ENCODE peak calls at places on chromosome 13, in nine cellular contexts. X is K562, F is transverse colon, B is SK-N-SH, S is upper lobe of left lung, T is GM12878, I is stomach, N is esophagus muscularis mucosa, Q is HepG2. V is an unnamed sample.
A peak's percentile ranks its signal among the peaks of the same experiment; 100 is the strongest.

GRCh38 chr13:94858856-94859811 is 146.8 kb upstream of the SOX21 start:
- DNase-seq in Q (no peak), B (no peak), N (no peak), X (no peak), T (no peak), S (peak; percentile 54), F (peak; percentile 30), I (peak; percentile 35), V (peak; percentile 79)

GRCh38 chr13:113862766-113863510 is 938 bp downstream of the GAS6 start:
- DNase-seq in F (peak; percentile 76), N (no peak), T (no peak), S (peak; percentile 57), Q (no peak), I (peak; percentile 77), X (peak; percentile 54), B (peak; percentile 56), V (peak; percentile 72)

GRCh38 chr13:67061750-67062149 is 168.4 kb downstream of the PCDH9 start:
- DNase-seq in F (no peak), B (no peak), Q (no peak), X (no peak), S (no peak), I (no peak), T (no peak), N (no peak), V (no peak)

GRCh38 chr13:32323912-32324311 is 8.6 kb downstream of the BRCA2 start:
- DNase-seq in S (no peak), I (no peak), T (no peak), X (no peak), Q (no peak), F (no peak), B (no peak), N (no peak), V (no peak)

GRCh38 chr13:48750588-48751383 is 97.1 kb downstream of the CYSLTR2 start:
- DNase-seq in I (no peak), B (no peak), X (no peak), F (peak; percentile 24), Q (no peak), T (no peak), N (no peak), S (no peak), V (no peak)

GRCh38 chr13:21006141-21007005 is 55.0 kb downstream of the LATS2 start:
- DNase-seq in I (no peak), Q (no peak), N (no peak), S (no peak), B (no peak), F (no peak), X (no peak), T (no peak), V (no peak)

GRCh38 chr13:100983111-100983510 is 308.5 kb upstream of the TMTC4 start:
- DNase-seq in X (no peak), B (no peak), Q (no peak), T (no peak), N (no peak), S (no peak), I (no peak), F (no peak), V (no peak)

GRCh38 chr13:21420706-21421105 is 38.4 kb downstream of the ZDHHC20 start:
- DNase-seq in F (no peak), X (no peak), B (no peak), Q (no peak), N (no peak), I (no peak), T (no peak), S (no peak), V (no peak)

GRCh38 chr13:64074989-64075474 is 2659.4 kb upstream of the PCDH20 start:
- DNase-seq in X (no peak), N (no peak), I (peak; percentile 17), T (no peak), B (no peak), S (no peak), F (no peak), Q (peak; percentile 7), V (no peak)

GRCh38 chr13:35165205-35165604 is 223.1 kb downstream of the NBEA start:
- DNase-seq in T (no peak), F (no peak), N (no peak), S (no peak), Q (no peak), I (no peak), B (no peak), X (no peak), V (no peak)

GRCh38 chr13:35891973-35892441 is 239.2 kb downstream of the DCLK1 start:
- DNase-seq in S (no peak), I (no peak), Q (no peak), X (no peak), B (no peak), N (no peak), T (no peak), F (no peak), V (no peak)

GRCh38 chr13:105327727-105328126 is 1207.7 kb downstream of the EFNB2 start:
- DNase-seq in N (no peak), T (no peak), Q (no peak), X (no peak), F (no peak), I (no peak), B (no peak), S (no peak), V (no peak)

GRCh38 chr13:32259116-32259515 is 56.0 kb downstream of the ZAR1L start:
- DNase-seq in F (no peak), S (no peak), I (no peak), X (no peak), Q (peak; percentile 28), N (no peak), B (no peak), T (no peak), V (no peak)

GRCh38 chr13:44770951-44771350 is 194.8 kb upstream of the TSC22D1 start:
- DNase-seq in N (no peak), Q (no peak), B (no peak), T (no peak), F (no peak), I (no peak), X (no peak), S (no peak), V (no peak)

GRCh38 chr13:76884167-76884566 is 2.0 kb downstream of the KCTD12 start:
- DNase-seq in B (no peak), Q (no peak), S (peak; percentile 64), I (peak; percentile 30), X (no peak), T (no peak), N (no peak), F (peak; percentile 17), V (no peak)

GRCh38 chr13:72296246-72296645 is 429.2 kb upstream of the DACH1 start:
- DNase-seq in Q (no peak), N (no peak), F (no peak), B (no peak), X (no peak), T (no peak), S (no peak), I (no peak), V (no peak)

GRCh38 chr13:19822673-19823072 is 39.9 kb upstream of the PSPC1 start:
- DNase-seq in N (no peak), T (no peak), S (no peak), B (no peak), Q (no peak), I (no peak), X (no peak), F (no peak), V (no peak)

GRCh38 chr13:22960827-22961226 is 220.0 kb upstream of the SGCG start:
- DNase-seq in B (no peak), Q (no peak), N (peak; percentile 78), S (no peak), T (no peak), I (no peak), F (no peak), X (no peak), V (no peak)
- TF ChIP-seq EP300 in B (no peak), Q (no peak), N (no peak), S (no peak), T (no peak), I (no peak), F (no peak), X (no peak), V (no peak)

DNA sequence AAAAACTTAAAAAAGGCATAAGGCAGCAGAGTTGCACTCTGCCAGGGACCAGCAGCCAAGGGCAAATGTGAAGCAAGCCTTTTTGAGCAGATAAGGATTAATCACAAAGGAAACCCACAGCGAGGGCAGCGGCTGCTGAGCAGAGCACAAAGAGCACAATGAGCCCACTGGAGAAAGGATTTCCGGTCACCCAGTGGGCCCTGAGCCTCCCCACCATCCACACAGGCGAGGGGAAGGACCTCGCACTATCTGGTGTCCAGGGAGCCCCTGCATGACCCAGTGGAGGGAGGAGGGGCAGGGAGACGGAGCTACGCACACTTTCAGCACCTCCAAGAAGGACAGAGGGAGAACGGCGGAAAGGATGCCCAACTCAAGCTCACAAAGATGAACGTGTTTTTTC is 40.0 kb downstream of the COL4A1 start:
- DNase-seq in I (no peak), S (no peak), T (no peak), N (peak; percentile 81), F (no peak), B (peak; percentile 58), Q (no peak), X (no peak), V (no peak)
- TF ChIP-seq POLR2AphosphoS5 in I (no peak), S (peak; percentile 39), T (no peak), N (no peak), F (no peak), B (no peak), Q (no peak), X (no peak), V (no peak)

DNA sequence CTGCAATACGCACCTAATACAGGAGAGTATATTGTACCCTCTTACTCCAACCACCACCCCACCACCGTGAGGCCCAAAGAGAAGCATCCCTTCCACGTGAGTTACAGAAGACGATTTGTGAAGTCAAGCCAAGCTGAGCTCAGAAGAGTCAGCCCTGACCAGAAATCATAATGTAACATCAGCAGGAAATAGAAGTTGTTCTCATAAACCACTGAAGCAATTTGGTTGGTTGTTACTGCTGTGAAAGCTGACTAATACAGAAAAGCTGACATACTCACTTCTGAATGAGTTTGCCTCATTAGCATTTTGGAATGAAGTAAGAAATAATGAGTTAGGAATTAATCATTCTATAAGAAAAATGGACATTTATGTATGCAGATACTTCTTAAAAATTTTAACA is 749.4 kb upstream of the SLC10A2 start:
- DNase-seq in S (no peak), X (no peak), N (no peak), T (no peak), I (no peak), B (no peak), F (no peak), Q (no peak), V (no peak)
- TF ChIP-seq EP300 in S (no peak), X (no peak), N (no peak), T (no peak), I (no peak), B (no peak), F (no peak), Q (no peak), V (no peak)

DNA sequence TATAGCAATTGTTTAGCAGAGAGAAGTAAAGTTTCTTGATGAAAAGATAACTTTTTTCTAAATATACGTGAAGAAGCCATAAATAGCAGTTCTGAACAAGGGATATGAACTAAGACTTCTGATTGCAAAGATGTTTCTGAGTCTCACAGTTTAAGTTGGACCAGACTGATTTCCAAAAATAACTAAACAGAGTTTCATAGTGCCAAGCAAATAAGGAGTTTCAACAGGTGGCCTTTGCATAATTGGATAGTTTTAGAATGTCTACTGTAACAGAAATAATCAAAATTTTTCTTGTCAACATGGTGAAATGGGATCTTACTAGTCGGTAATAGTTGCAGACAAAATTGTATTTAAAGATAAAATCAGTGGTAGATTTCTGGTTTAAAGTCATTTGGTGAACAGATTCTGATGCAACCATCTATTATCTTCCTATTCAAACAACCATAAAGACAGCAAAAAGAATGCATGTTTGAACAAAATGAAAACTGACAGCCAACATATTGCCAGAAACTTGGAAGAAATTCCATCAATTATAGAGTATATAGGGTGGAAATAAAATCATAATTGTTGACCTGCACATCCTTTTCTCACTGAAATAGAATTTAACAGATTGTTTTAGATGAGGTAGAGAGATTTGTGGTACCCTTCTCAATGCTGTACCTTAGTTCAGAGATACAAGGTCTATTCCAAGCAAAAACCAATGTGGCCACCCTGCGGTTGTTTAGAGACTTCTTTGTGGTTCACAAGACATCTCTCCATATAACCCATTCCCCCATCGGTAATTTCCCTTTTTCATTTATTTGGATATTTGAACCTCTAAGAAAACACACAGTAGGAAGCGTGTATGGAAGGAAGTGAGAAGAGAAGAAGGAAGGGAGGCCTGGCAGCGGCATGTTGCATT is 275.3 kb downstream of the COG6 start:
- DNase-seq in B (no peak), Q (no peak), I (no peak), X (no peak), S (no peak), N (no peak), T (no peak), F (no peak), V (no peak)
- TF ChIP-seq POLR2AphosphoS5 in B (no peak), Q (no peak), I (no peak), X (no peak), S (no peak), N (no peak), T (no peak), F (no peak), V (no peak)

V was measured in suprapubic skin.